ENCODE peak calls at places on chromosomes 1 and 21, in six cellular contexts. D is thoracic aorta; W is GM12865; J is HT-29; U is sciatic nerve; R is effector memory CD4-positive, alpha-beta T cell. L is an unnamed sample.

GRCh38 chr21:31908106-31909031 is 35.5 kb downstream of the HUNK start:
- DNase-seq in R (no peak), J (peak; percentile 2), D (no peak), U (no peak), W (no peak), L (no peak)

GRCh38 chr1:88867743-88868521 is 23.4 kb downstream of the GTF2B start:
- DNase-seq in W (no peak), U (no peak), D (no peak), R (no peak), J (no peak), L (no peak)

GRCh38 chr21:41778974-41779600 is 12.2 kb upstream of the RIPK4 start:
- DNase-seq in J (peak; percentile 44), U (no peak), D (no peak), W (no peak), R (no peak), L (no peak)

GRCh38 chr1:64983110-64983509 is 16.8 kb upstream of the JAK1 start:
- DNase-seq in U (no peak), R (no peak), J (no peak), D (no peak), W (no peak), L (no peak)

GRCh38 chr1:41627491-41628280 is 143.2 kb upstream of the EDN2 start:
- DNase-seq in J (no peak), U (no peak), D (no peak), R (no peak), W (no peak), L (no peak)

GRCh38 chr1:28243685-28244439 is 7.9 kb downstream of the ATP5IF1 start:
- DNase-seq in U (no peak), J (no peak), R (no peak), D (no peak), W (no peak), L (no peak)

GRCh38 chr1:84370831-84371394 is 27.4 kb upstream of the DNASE2B start:
- DNase-seq in R (no peak), W (no peak), U (no peak), D (no peak), J (no peak), L (no peak)

GRCh38 chr1:193634470-193634869 is 448.1 kb upstream of the B3GALT2 start:
- DNase-seq in J (no peak), D (no peak), R (peak; percentile 5), U (no peak), W (no peak), L (no peak)

GRCh38 chr1:231626951-231627614 is 493 bp downstream of the DISC1 start:
- DNase-seq in J (no peak), W (peak; percentile 26), U (peak; percentile 82), D (peak; percentile 7), R (peak; percentile 34), L (peak; percentile 68)

GRCh38 chr1:159916240-159917051 is 8.9 kb downstream of the TAGLN2 start:
- DNase-seq in R (no peak), W (no peak), J (peak; percentile 71), U (no peak), D (no peak), L (no peak)

GRCh38 chr1:205348559-205349477 is 7.9 kb downstream of the KLHDC8A start:
- DNase-seq in D (no peak), R (no peak), W (no peak), U (no peak), J (no peak), L (no peak)

GRCh38 chr1:2279210-2279639 is 51.1 kb downstream of the SKI start:
- DNase-seq in U (peak; percentile 82), J (no peak), R (no peak), W (no peak), D (no peak), L (peak; percentile 41)

GRCh38 chr1:149888160-149888998 is 11.0 kb upstream of the BOLA1 start:
- DNase-seq in W (peak; percentile 98), D (peak; percentile 58), U (peak; percentile 90), R (peak; percentile 62), J (peak; percentile 93), L (peak; percentile 84)

GRCh38 chr1:210293191-210293607 is 35.5 kb upstream of the HHAT start:
- DNase-seq in J (no peak), W (no peak), R (no peak), D (peak; percentile 13), U (peak; percentile 88), L (no peak)

GRCh38 chr21:17798796-17799195 is 20.4 kb downstream of the C21orf91 start:
- DNase-seq in R (no peak), J (no peak), D (no peak), W (no peak), U (no peak), L (no peak)

GRCh38 chr1:204507317-204508105 is 8.7 kb upstream of the MDM4 start:
- DNase-seq in D (no peak), W (peak; percentile 76), R (no peak), U (no peak), J (peak; percentile 78), L (no peak)

GRCh38 chr1:165281207-165281901 is 75.2 kb downstream of the LMX1A start:
- DNase-seq in D (no peak), W (no peak), J (no peak), U (no peak), R (no peak), L (no peak)

GRCh38 chr21:38258803-38259485 is 2.2 kb downstream of the KCNJ15 start:
- DNase-seq in U (no peak), J (no peak), W (no peak), R (no peak), D (no peak), L (no peak)

GRCh38 chr1:221972262-221973235 is 230.7 kb upstream of the DUSP10 start:
- DNase-seq in D (no peak), U (no peak), R (no peak), W (no peak), J (no peak), L (no peak)

GRCh38 chr1:91779603-91780021 is 106.3 kb downstream of the TGFBR3 start:
- DNase-seq in U (no peak), W (no peak), D (no peak), J (no peak), R (no peak), L (no peak)

GRCh38 chr1:19336543-19336942 is 24.4 kb downstream of the SLC66A1 start:
- DNase-seq in W (peak; percentile 34), R (no peak), D (no peak), U (no peak), J (no peak), L (no peak)

GRCh38 chr1:27102707-27103468 is 52.0 kb downstream of the SLC9A1 start:
- DNase-seq in J (peak; percentile 79), W (peak; percentile 70), U (peak; percentile 90), R (peak; percentile 67), D (no peak), L (peak; percentile 85)

GRCh38 chr1:10724948-10725852 is 71.2 kb downstream of the CASZ1 start:
- DNase-seq in D (peak; percentile 19), U (no peak), R (no peak), W (no peak), J (no peak), L (no peak)

GRCh38 chr1:237366667-237367066 is 324.7 kb downstream of the RYR2 start:
- DNase-seq in R (no peak), D (no peak), W (no peak), U (no peak), J (no peak), L (no peak)

GRCh38 chr1:16266411-16267118 is 29.6 kb upstream of the CPLANE2 start:
- DNase-seq in R (no peak), W (no peak), D (no peak), U (no peak), J (no peak), L (no peak)

GRCh38 chr1:89908993-89909436 is 85.9 kb upstream of the ZNF326 start:
- DNase-seq in J (no peak), W (no peak), U (no peak), R (no peak), D (no peak), L (no peak)

GRCh38 chr1:32181563-32181962 is 2.1 kb downstream of the TXLNA start:
- DNase-seq in R (no peak), J (no peak), U (no peak), D (no peak), W (no peak), L (no peak)

GRCh38 chr1:177701654-177702353 is 268.1 kb downstream of the SEC16B start:
- DNase-seq in D (no peak), U (no peak), R (no peak), W (no peak), J (no peak), L (no peak)

GRCh38 chr1:221035680-221036153 is 156.5 kb downstream of the HLX start:
- DNase-seq in U (no peak), R (no peak), W (no peak), D (no peak), J (no peak), L (no peak)

GRCh38 chr1:41612953-41613352 is 128.5 kb upstream of the EDN2 start:
- DNase-seq in J (no peak), D (no peak), R (no peak), U (no peak), W (no peak), L (no peak)

L was measured in B cell.